ENCODE peak calls at places on chromosome 15, in eight cellular contexts. H, P, Z, U, N, Y, Q and J are unnamed samples.

GRCh38 chr15:28005004-28005527 is 94.0 kb downstream of the OCA2 start:
- DNase-seq in H (no peak), P (no peak), Z (no peak), U (no peak), N (no peak), Y (no peak), Q (no peak), J (no peak)

GRCh38 chr15:68982002-68982401 is 32.5 kb upstream of the NOX5 start:
- DNase-seq in H (no peak), P (no peak), Z (no peak), U (no peak), N (no peak), Y (no peak), Q (peak; percentile 12), J (no peak)

GRCh38 chr15:70323111-70323851 is 225.6 kb upstream of the TLE3 start:
- DNase-seq in H (no peak), P (no peak), Z (no peak), U (peak; percentile 80), N (peak; percentile 46), Y (no peak), Q (no peak), J (no peak)

GRCh38 chr15:89462198-89462912 is 34.0 kb downstream of the RHCG start:
- DNase-seq in H (no peak), P (no peak), Z (no peak), U (no peak), N (no peak), Y (peak; percentile 58), Q (no peak), J (no peak)

GRCh38 chr15:40349163-40349562 is 1.7 kb upstream of the PHGR1 start:
- DNase-seq in H (no peak), P (no peak), Z (no peak), U (no peak), N (no peak), Y (no peak), Q (no peak), J (no peak)

GRCh38 chr15:42332331-42332730 is 27.0 kb upstream of the CAPN3 start:
- DNase-seq in H (no peak), P (no peak), Z (no peak), U (peak; percentile 25), N (no peak), Y (no peak), Q (no peak), J (no peak)

GRCh38 chr15:33194704-33195261 is at the start of gene FMN1:
- DNase-seq in H (peak; percentile 50), P (peak; percentile 68), Z (no peak), U (peak; percentile 98), N (peak; percentile 97), Y (peak; percentile 93), Q (no peak), J (peak; percentile 53)

GRCh38 chr15:43769584-43770228 is 7.1 kb downstream of the ELL3 start:
- DNase-seq in H (no peak), P (peak; percentile 49), Z (peak; percentile 31), U (peak; percentile 80), N (peak; percentile 14), Y (peak; percentile 75), Q (peak; percentile 17), J (peak; percentile 24)

GRCh38 chr15:29612096-29612495 is 210.2 kb downstream of the TJP1 start:
- DNase-seq in H (no peak), P (peak; percentile 26), Z (no peak), U (peak; percentile 86), N (no peak), Y (peak; percentile 62), Q (no peak), J (peak; percentile 49)